ENCODE peak calls at places on chromosomes 11 and 22, in five cellular contexts. O, M, J, T and P are unnamed samples.

GRCh38 chr11:36628765-36629199 is 30.7 kb upstream of the RAG2 start:
- DNase-seq in O (no peak), T (no peak), J (no peak), M (no peak), P (peak)

GRCh38 chr11:74493816-74494630 is 499 bp upstream of the LIPT2 start:
- DNase-seq in T (no peak), O (no peak), M (no peak), J (no peak), P (peak)

GRCh38 chr22:28015676-28016601 is 96.9 kb upstream of the PITPNB start:
- DNase-seq in O (no peak), J (no peak), T (no peak), M (no peak), P (no peak)

GRCh38 chr22:50444663-50445062 is 30.2 kb downstream of the SBF1 start:
- DNase-seq in T (no peak), J (no peak), M (no peak), O (peak), P (peak)

GRCh38 chr22:29503811-29504372 is 23.9 kb downstream of the NEFH start:
- DNase-seq in M (no peak), O (peak), J (no peak), T (no peak), P (peak)

GRCh38 chr11:85779956-85780640 is 30.8 kb downstream of the SYTL2 start:
- DNase-seq in O (no peak), M (no peak), T (no peak), J (no peak), P (peak)

GRCh38 chr11:8822476-8822875 is 88.5 kb upstream of the AKIP1 start:
- DNase-seq in O (no peak), M (no peak), T (no peak), J (no peak), P (no peak)

GRCh38 chr11:132408877-132409276 is 1038.5 kb downstream of the NTM start:
- DNase-seq in J (no peak), O (no peak), T (peak), M (no peak), P (no peak)

GRCh38 chr11:128394436-128395089 is 192.8 kb downstream of the ETS1 start:
- DNase-seq in J (no peak), T (no peak), M (no peak), O (peak), P (no peak)

GRCh38 chr11:46677169-46677568 is 23.2 kb downstream of the ARHGAP1 start:
- DNase-seq in M (no peak), O (no peak), J (no peak), T (no peak), P (no peak)

GRCh38 chr11:10255388-10256125 is 38.5 kb downstream of the SBF2 start:
- DNase-seq in T (no peak), J (no peak), M (no peak), O (no peak), P (no peak)

GRCh38 chr11:61279934-61280656 is 15.0 kb downstream of the VWCE start:
- DNase-seq in T (no peak), M (no peak), O (no peak), J (no peak), P (peak)

GRCh38 chr11:12121504-12121903 is 11.1 kb downstream of the MICAL2 start:
- DNase-seq in T (peak), O (no peak), J (no peak), M (no peak), P (no peak)

GRCh38 chr22:32042924-32043323 is at the start of gene SLC5A1:
- DNase-seq in T (no peak), M (no peak), J (no peak), O (no peak), P (no peak)

GRCh38 chr11:65899356-65900124 is 648 bp downstream of the FOSL1 start:
- DNase-seq in O (peak), J (peak), T (no peak), M (peak), P (peak)

GRCh38 chr22:46507451-46508390 is 29.7 kb downstream of the CELSR1 start:
- DNase-seq in T (no peak), J (no peak), O (no peak), M (no peak), P (no peak)

GRCh38 chr22:45338795-45339194 is 29.1 kb downstream of the FAM118A start:
- DNase-seq in T (no peak), J (no peak), O (no peak), M (no peak), P (no peak)